ENCODE peak calls at places on chromosomes 12 and 14, in nine cellular contexts. D is hepatocyte, N is K562, Y is astrocyte, C is mammary epithelial cell, U is HCT116, B is A673, O is neural progenitor cell, T is GM23338. I is an unnamed sample.

GRCh38 chr14:106069786-106070185 is 543.4 kb downstream of the TMEM121 start:
- DNase-seq in D (no peak), N (no peak), Y (no peak), C (no peak), U (no peak), B (no peak), O (no peak), T (no peak), I (no peak)

GRCh38 chr14:81406863-81407262 is 6.7 kb upstream of the STON2 start:
- DNase-seq in D (peak), N (peak), Y (peak), C (peak), U (no peak), B (no peak), O (no peak), T (no peak), I (peak)

GRCh38 chr12:46547421-46548340 is 175.1 kb upstream of the SLC38A2 start:
- DNase-seq in D (no peak), N (no peak), Y (no peak), C (peak), U (no peak), B (peak), O (no peak), T (no peak), I (peak)

GRCh38 chr12:75207338-75208083 is 2.1 kb downstream of the KCNC2 start:
- DNase-seq in D (no peak), N (no peak), Y (no peak), C (no peak), U (no peak), B (no peak), O (peak), T (peak), I (no peak)

GRCh38 chr12:85260904-85261303 is 19.1 kb upstream of the ALX1 start:
- DNase-seq in D (no peak), N (no peak), Y (no peak), C (no peak), U (no peak), B (no peak), O (no peak), T (no peak), I (peak)

GRCh38 chr12:120064054-120064940 is 52.3 kb downstream of the RAB35 start:
- DNase-seq in D (peak), N (no peak), Y (no peak), C (no peak), U (no peak), B (no peak), O (no peak), T (peak), I (no peak)

GRCh38 chr12:49019120-49019430 is 499 bp upstream of the PRKAG1 start:
- DNase-seq in D (no peak), N (no peak), Y (no peak), C (no peak), U (no peak), B (no peak), O (no peak), T (no peak), I (no peak)

GRCh38 chr12:124500232-124501079 is 67.0 kb downstream of the NCOR2 start:
- DNase-seq in D (peak), N (no peak), Y (peak), C (peak), U (no peak), B (no peak), O (peak), T (peak), I (peak)

GRCh38 chr12:87086118-87086891 is 830.1 kb upstream of the MGAT4C start:
- DNase-seq in D (no peak), N (no peak), Y (peak), C (peak), U (no peak), B (no peak), O (no peak), T (no peak), I (peak)

GRCh38 chr14:52325126-52325525 is 11.0 kb downstream of the PTGER2 start:
- DNase-seq in D (no peak), N (no peak), Y (peak), C (peak), U (no peak), B (peak), O (no peak), T (no peak), I (peak)

GRCh38 chr14:99378782-99379214 is 101.9 kb downstream of the SETD3 start:
- DNase-seq in D (peak), N (peak), Y (peak), C (peak), U (peak), B (no peak), O (no peak), T (no peak), I (peak)

GRCh38 chr12:6773662-6774351 is 1.5 kb downstream of the LAG3 start:
- DNase-seq in D (no peak), N (no peak), Y (no peak), C (no peak), U (no peak), B (no peak), O (peak), T (peak), I (no peak)
- TF ChIP-seq EZH2 in D (no peak), N (no peak), Y (no peak), C (no peak), U (no peak), B (no peak), O (no peak), T (no peak), I (no peak)

DNA sequence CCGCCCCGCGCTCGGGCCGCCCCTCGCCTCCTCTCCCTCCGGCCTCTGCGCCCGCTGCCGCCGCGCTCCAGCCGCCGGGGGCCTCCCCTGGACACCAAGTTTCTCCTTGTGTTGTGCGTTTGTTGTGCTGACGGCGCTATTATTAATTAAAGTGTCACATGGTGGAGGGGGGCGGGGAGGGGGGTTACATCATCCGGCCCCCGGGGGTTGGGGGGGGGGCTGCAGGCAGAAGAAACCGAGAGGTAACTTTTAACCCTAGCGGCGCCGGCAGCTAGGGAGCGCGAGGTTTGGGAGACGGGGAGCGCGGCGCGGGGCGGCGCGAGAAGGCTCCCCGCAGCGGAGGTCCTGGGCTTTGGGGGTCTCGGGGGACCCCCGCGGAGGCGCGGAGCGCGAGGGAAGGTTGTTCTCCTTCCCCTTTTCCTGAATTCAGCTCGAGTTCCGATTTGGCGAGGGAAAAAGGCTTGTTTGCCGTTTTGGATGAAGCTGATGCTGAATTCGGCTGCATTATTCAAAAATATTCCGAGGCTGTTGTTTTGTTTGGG is at the start of gene HRK:
- DNase-seq in D (no peak), N (no peak), Y (no peak), C (no peak), U (no peak), B (peak), O (no peak), T (peak), I (no peak)
- TF ChIP-seq EZH2 in D (no peak), N (no peak), Y (peak), C (no peak), U (no peak), B (no peak), O (no peak), T (no peak), I (no peak)

GRCh38 chr12:26128180-26128579 is 3.3 kb upstream of the BHLHE41 start:
- DNase-seq in D (no peak), N (no peak), Y (no peak), C (no peak), U (no peak), B (no peak), O (no peak), T (no peak), I (peak)

GRCh38 chr12:26124491-26125450 is at the start of gene BHLHE41:
- DNase-seq in D (peak), N (no peak), Y (peak), C (peak), U (no peak), B (peak), O (peak), T (peak), I (peak)

GRCh38 chr12:26127404-26127803 is 2.6 kb upstream of the BHLHE41 start:
- DNase-seq in D (no peak), N (no peak), Y (no peak), C (no peak), U (no peak), B (no peak), O (no peak), T (no peak), I (no peak)

GRCh38 chr12:26125451-26126339 is 858 bp upstream of the BHLHE41 start:
- DNase-seq in D (peak), N (no peak), Y (peak), C (peak), U (peak), B (peak), O (peak), T (peak), I (peak)

GRCh38 chr12:26126340-26127284 is 1.8 kb upstream of the BHLHE41 start:
- DNase-seq in D (peak), N (peak), Y (peak), C (peak), U (no peak), B (peak), O (peak), T (peak), I (peak)
- TF ChIP-seq EZH2 in D (no peak), N (peak), Y (no peak), C (no peak), U (no peak), B (peak), O (peak), T (peak), I (no peak)

DNA sequence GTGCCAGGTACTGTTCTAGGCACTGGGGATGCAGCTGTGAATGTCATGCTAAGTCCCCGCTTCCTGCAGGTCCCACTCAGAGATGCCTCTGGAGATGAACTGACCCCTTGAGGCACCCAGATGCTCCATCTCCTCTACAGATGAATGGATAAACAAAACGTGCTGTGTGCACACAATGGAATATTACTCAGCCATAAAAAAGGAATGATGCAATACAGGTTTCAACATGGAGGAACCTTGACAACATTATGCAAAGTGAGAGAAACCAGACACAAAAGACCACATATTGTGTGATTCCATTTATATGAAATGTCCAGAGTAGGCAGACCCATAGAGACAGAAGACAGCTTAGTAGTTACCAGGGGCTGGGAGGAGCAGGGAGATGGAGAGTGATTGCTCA is 320.1 kb upstream of the DIO3 start:
- DNase-seq in D (no peak), N (no peak), Y (no peak), C (no peak), U (no peak), B (no peak), O (no peak), T (no peak), I (no peak)
- TF ChIP-seq EZH2 in D (no peak), N (no peak), Y (no peak), C (no peak), U (no peak), B (no peak), O (no peak), T (no peak), I (no peak)

DNA sequence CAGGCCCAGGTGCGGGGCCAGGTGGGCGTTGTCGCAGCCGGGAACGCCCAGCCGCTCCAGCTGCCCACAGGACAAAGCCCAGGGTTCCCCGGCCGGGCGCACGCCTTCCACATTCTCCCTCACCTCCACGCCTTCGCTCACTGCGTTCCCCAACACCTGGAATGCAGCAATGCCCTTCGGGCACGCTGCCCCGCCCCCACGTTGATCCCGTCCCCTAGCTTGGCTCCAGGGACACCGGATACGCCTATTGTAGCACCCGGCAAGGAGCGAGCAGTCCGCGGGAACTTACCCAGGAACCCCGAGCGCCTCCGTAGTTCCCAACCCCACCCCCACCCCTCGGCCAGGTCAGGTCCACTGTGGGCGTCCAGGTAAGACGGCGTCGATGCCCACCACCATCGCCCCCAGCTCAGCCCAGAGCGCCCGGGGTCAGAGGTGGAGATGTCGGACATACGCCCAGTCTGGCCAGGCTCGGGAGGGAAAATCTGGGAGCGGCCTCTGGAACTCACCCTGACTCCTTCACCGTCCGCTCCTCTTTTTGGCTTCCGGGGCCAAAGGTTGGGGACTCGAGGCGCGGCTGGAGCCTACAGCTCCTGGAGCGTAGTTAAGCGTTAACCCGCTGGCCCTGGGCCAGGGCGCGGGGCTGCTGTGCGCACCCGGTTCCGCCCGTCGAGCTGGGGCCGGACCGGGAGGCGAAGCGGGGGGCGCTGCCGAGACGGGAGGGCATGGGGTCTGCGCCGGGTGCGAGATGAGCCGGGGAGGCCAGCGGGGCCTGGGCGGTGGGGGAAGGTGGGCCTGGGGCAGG is 600 bp upstream of the CEP170B start:
- DNase-seq in D (peak), N (peak), Y (no peak), C (peak), U (peak), B (peak), O (peak), T (peak), I (peak)
- TF ChIP-seq EZH2 in D (peak), N (no peak), Y (peak), C (no peak), U (no peak), B (peak), O (peak), T (no peak), I (peak)